ENCODE peak calls at places on chromosomes 11 and 22, in seven cellular contexts. G, S, P, H, A, D and F are unnamed samples. For H3K4me1, the result is how much of the 10 kb centered on the place peaks cover.

GRCh38 chr22:41021039-41021654 is 70.0 kb downstream of the RBX1 start:
- DNase-seq in P (peak), A (peak), G (peak), D (no peak), S (no peak), H (no peak), F (peak)

GRCh38 chr11:133951484-133952198 is 5.1 kb downstream of the IGSF9B start:
- DNase-seq in P (peak), A (no peak), D (no peak), G (no peak), S (no peak), H (no peak), F (no peak)

GRCh38 chr22:50576070-50576469 is 2.2 kb downstream of the CPT1B start:
- DNase-seq in A (no peak), H (no peak), G (peak), D (no peak), S (no peak), P (peak), F (no peak)

GRCh38 chr11:62132188-62132587 is 8.4 kb downstream of the INCENP start:
- DNase-seq in A (no peak), P (no peak), S (no peak), G (no peak), H (no peak), D (no peak), F (no peak)

GRCh38 chr11:86922225-86922624 is 33.0 kb downstream of the FZD4 start:
- DNase-seq in G (no peak), A (no peak), P (no peak), H (no peak), S (no peak), D (no peak), F (no peak)

GRCh38 chr22:29130490-29130889 is 57.7 kb downstream of the KREMEN1 start:
- DNase-seq in G (no peak), S (no peak), D (no peak), A (no peak), H (no peak), P (no peak), F (no peak)

GRCh38 chr11:12087075-12087775 is 23.2 kb upstream of the MICAL2 start:
- DNase-seq in A (peak), H (no peak), G (peak), S (peak), P (peak), D (peak), F (no peak)

GRCh38 chr11:19592842-19593241 is 119.8 kb upstream of the NAV2 start:
- DNase-seq in P (no peak), H (no peak), S (no peak), G (no peak), D (no peak), A (no peak), F (no peak)

GRCh38 chr11:95104121-95104830 is 14.6 kb downstream of the ENDOD1 start:
- DNase-seq in D (no peak), A (no peak), G (no peak), S (no peak), H (no peak), P (no peak), F (no peak)

GRCh38 chr11:95108159-95108611 is 18.5 kb downstream of the ENDOD1 start:
- DNase-seq in A (peak), H (no peak), G (no peak), P (peak), S (no peak), D (no peak), F (peak)

GRCh38 chr11:95111923-95112540 is 22.4 kb downstream of the ENDOD1 start:
- DNase-seq in S (no peak), H (no peak), P (no peak), D (no peak), G (no peak), A (no peak), F (no peak)

GRCh38 chr11:95104916-95105315 is 15.3 kb downstream of the ENDOD1 start:
- DNase-seq in P (no peak), G (no peak), D (no peak), A (no peak), S (no peak), H (no peak), F (no peak)

DNA sequence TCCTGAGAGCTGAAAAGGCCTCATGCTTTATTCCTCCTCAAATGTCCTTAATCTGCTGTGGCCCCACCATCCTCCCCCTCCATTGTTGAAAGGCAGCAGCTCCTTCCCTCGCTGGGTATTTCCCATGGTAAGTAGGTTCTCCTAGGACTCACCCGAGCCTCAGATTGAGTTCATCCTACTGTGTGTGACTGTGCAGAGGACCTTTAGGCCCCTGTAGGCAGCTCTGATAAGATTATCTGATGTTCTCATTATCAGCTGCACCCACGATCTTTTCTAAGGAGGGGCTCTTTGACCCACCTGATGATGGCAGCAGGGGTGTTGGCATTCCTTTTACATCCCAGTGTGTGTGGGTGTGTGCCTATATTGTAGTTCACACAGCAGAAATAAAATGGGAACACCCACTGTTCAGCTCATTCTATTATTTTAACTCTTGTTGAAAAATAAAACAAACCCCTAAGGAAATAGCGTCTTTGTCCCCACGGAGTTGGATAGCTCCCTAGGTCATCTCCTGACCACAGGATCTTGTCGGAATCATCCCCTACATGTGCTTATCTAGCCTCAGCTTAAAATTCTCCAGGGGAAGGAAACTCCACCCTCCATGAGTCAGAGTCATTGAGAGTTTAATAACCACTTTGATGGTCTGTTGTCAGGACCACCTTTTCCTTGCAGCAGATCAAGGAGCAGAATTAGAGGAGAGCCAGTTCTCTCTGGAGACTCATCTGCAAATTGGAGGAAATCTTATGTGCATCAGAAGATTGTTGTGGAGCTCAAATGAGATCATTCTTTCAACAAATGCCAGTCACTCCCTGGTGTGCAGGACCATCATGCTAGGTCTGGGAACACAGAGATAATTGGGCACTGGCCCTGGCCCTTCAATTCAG is 19.3 kb downstream of the ENDOD1 start:
- DNase-seq in H (no peak), D (no peak), P (peak), S (no peak), G (no peak), A (no peak), F (no peak)
- H3K4me1 ChIP-seq in H (under half), D (under half), P (under half), S (under half), G (under half), A (under half), F (under half)

GRCh38 chr22:19671316-19671715 is 43.0 kb upstream of the SEPTIN5 start:
- DNase-seq in A (no peak), G (no peak), P (no peak), D (no peak), H (no peak), S (no peak), F (no peak)

GRCh38 chr22:19666663-19667593 is 47.4 kb upstream of the SEPTIN5 start:
- DNase-seq in A (no peak), G (no peak), S (no peak), H (no peak), P (no peak), D (no peak), F (no peak)

GRCh38 chr22:19669570-19669969 is 44.7 kb upstream of the SEPTIN5 start:
- DNase-seq in D (no peak), P (no peak), H (no peak), G (no peak), S (no peak), A (no peak), F (no peak)

GRCh38 chr22:19667872-19668740 is 46.2 kb upstream of the SEPTIN5 start:
- DNase-seq in S (no peak), A (no peak), H (no peak), D (no peak), G (no peak), P (no peak), F (no peak)

DNA sequence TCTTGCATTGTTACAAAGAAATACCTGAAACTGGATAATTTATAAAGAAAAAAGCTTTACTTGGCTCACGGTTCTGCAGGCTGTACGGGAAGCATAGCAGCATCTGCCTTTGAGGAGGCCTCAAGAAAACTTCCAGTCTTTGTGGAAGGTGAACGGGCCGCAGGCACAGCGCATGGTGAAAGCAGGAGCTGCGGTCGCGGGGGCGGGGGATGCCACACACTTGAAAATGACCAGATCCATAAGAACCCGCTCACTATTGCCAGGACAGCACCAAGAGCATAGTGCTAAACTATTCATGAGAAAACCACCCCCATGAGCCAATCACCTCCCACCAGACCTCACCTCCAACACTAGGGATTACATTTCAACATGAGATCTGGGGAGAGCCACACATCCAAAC is 45.6 kb upstream of the SEPTIN5 start:
- DNase-seq in S (no peak), D (no peak), G (no peak), A (no peak), H (no peak), P (no peak), F (no peak)
- H3K4me1 ChIP-seq in S (under half), D (under half), G (under half), A (under half), H (under half), P (under half), F (under half)

GRCh38 chr22:20531154-20531403 is 23.7 kb downstream of the MED15 start:
- DNase-seq in S (no peak), H (no peak), P (no peak), D (no peak), G (no peak), A (no peak), F (no peak)
- H3K4me1 ChIP-seq in S (half or more), H (under half), P (under half), D (half or more), G (under half), A (half or more), F (under half)

GRCh38 chr11:114319716-114320328 is 23.6 kb downstream of the NNMT start:
- DNase-seq in D (no peak), S (no peak), P (peak), G (no peak), H (no peak), A (no peak), F (no peak)
- H3K4me1 ChIP-seq in D (under half), S (under half), P (under half), G (under half), H (under half), A (under half), F (under half)

GRCh38 chr11:78224906-78225420 is 36.2 kb downstream of the USP35 start:
- DNase-seq in P (no peak), D (no peak), H (no peak), G (no peak), S (no peak), A (no peak), F (no peak)
- H3K4me1 ChIP-seq in P (under half), D (under half), H (under half), G (under half), S (under half), A (under half), F (under half)

DNA sequence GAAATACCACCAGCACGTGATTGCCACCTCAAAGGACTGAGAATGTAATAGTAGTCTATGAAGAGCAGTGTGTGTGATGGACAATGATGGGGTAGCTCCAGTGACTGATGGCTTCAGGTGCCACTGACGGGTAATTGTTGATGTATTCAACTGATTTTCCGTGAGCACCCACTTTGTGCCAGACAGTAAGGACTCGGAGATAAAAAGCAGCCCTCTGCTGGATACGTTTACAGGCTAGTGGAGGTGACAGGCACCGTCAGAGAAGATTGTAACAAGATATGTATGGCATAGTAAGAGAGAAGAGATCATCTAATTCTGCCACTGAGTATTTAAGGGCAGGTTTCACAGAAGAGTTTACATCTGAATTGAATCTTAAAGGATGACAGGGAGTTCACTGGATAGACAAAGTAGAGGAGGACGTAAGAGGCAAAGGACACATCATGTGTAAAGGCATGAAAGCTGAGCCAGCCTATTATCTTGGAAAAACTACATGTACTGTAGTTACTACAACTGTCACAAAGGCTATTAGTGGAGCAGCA is 1.1 kb upstream of the ENTHD1 start:
- DNase-seq in D (no peak), G (no peak), A (no peak), S (no peak), H (no peak), P (no peak), F (no peak)
- H3K4me1 ChIP-seq in D (under half), G (under half), A (under half), S (under half), H (under half), P (under half), F (under half)

GRCh38 chr11:77455740-77456139 is 18.2 kb downstream of the PAK1 start:
- DNase-seq in P (no peak), D (no peak), G (no peak), A (no peak), S (no peak), H (no peak), F (no peak)

GRCh38 chr11:77450227-77450626 is 23.7 kb downstream of the PAK1 start:
- DNase-seq in A (no peak), H (no peak), D (no peak), S (no peak), P (no peak), G (no peak), F (no peak)

GRCh38 chr11:77457340-77457739 is 16.6 kb downstream of the PAK1 start:
- DNase-seq in S (no peak), H (peak), P (peak), A (no peak), D (no peak), G (no peak), F (no peak)

GRCh38 chr11:77449784-77450183 is 24.1 kb downstream of the PAK1 start:
- DNase-seq in S (no peak), D (no peak), A (no peak), H (no peak), G (no peak), P (no peak), F (no peak)

DNA sequence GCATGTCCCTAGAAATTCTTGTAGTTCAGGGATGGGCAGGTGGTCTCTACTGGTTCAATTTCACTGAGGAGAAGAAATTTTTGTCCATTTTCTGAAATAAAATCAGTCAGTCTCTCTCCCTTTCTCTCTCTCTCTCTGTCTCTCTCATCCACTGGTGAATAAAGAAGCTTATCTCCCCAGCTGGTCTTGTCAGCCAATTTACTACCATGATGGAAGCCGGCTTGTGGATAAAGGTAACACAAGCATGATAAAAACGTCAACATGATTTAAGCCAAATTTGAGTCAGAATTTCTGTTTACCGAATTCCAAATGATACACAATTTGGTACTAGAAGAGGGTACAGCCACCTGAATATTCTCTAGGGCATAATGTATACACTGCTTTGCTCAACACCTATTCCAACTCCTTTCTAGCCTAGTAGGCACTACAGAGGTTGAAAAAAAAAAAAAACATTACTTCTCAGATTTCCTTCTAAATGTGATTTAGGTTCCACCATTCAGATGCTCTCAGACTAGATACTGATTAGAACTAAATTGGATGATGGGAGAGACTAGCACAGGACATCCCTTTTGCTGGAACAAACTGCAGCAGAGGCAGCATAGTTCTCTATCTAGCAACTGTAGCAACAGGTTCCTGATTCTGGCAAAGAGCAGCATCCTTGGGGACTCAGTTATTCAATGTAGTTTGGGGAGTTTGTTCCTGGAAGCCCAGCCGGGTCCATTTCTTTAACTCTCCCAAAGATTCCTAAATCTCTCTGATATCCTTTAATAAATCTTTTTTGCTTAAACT is 18.8 kb downstream of the PAK1 start:
- DNase-seq in A (no peak), P (no peak), D (no peak), G (no peak), H (no peak), S (no peak), F (no peak)
- H3K4me1 ChIP-seq in A (under half), P (under half), D (under half), G (under half), H (under half), S (under half), F (under half)

DNA sequence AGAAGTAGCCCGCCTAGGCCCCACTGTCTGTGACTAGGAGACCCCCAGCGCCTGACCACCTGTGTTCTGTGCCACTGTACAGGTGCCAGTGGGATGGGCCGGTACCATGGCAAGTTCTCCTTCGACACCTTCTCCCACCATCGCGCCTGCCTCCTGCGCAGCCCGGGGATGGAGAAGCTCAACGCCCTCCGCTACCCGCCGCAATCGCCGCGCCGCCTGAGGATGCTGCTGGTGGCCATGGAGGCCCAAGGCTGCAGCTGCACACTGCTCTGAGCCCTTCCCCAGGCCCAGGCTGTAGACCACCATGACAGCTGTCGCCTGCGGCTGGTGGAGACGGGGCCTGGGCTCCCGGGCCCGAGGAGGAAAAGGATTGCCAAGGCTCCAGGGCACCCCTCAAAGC is 2.8 kb upstream of the NDUFS8 start:
- DNase-seq in D (no peak), G (no peak), P (no peak), H (no peak), S (peak), A (no peak), F (no peak)
- H3K4me1 ChIP-seq in D (under half), G (under half), P (under half), H (under half), S (under half), A (under half), F (under half)

GRCh38 chr22:19175602-19176174 is 2.8 kb downstream of the SLC25A1 start:
- DNase-seq in D (no peak), G (peak), A (no peak), P (no peak), S (no peak), H (no peak), F (no peak)

GRCh38 chr22:19175026-19175601 is 3.4 kb downstream of the SLC25A1 start:
- DNase-seq in G (no peak), A (no peak), P (no peak), H (no peak), S (no peak), D (no peak), F (no peak)

GRCh38 chr22:19173047-19174035 is 5.2 kb downstream of the SLC25A1 start:
- DNase-seq in H (no peak), A (peak), D (no peak), S (no peak), P (no peak), G (peak), F (no peak)

GRCh38 chr22:19176175-19176630 is 2.3 kb downstream of the SLC25A1 start:
- DNase-seq in D (no peak), G (no peak), H (no peak), A (no peak), P (peak), S (no peak), F (no peak)

GRCh38 chr22:19174106-19175025 is 4.2 kb downstream of the SLC25A1 start:
- DNase-seq in H (no peak), A (peak), S (no peak), P (peak), D (no peak), G (no peak), F (peak)
- H3K4me1 ChIP-seq in H (under half), A (half or more), S (under half), P (under half), D (under half), G (under half), F (under half)